ENCODE peak calls at places on chromosomes 2 and 18, in ten cellular contexts. Y is AG04450, O is Caco-2, I is left ventricle myocardium inferior, T is tibial artery, W is fibroblast of pulmonary artery, E is GM06990, R is tibial nerve, L is astrocyte of the spinal cord, Q is HL-60. X is an unnamed sample.

GRCh38 chr18:42413870-42414269 is 458.8 kb downstream of the PIK3C3 start:
- DNase-seq in Y (no peak), O (no peak), I (no peak), T (no peak), W (peak; percentile 11), E (no peak), R (no peak), L (peak; percentile 29), Q (no peak), X (peak; percentile 74)

GRCh38 chr2:79630060-79630459 is 117.2 kb downstream of the CTNNA2 start:
- DNase-seq in Y (no peak), O (no peak), I (no peak), T (no peak), W (no peak), E (no peak), R (no peak), L (peak; percentile 30), Q (no peak), X (no peak)

GRCh38 chr2:32384529-32384928 is 27.7 kb downstream of the BIRC6 start:
- DNase-seq in Y (no peak), O (no peak), I (no peak), T (no peak), W (peak; percentile 10), E (no peak), R (no peak), L (no peak), Q (peak; percentile 84), X (no peak)

GRCh38 chr2:182858671-182859070 is 7.8 kb downstream of the FRZB start:
- DNase-seq in Y (no peak), O (no peak), I (no peak), T (no peak), W (no peak), E (no peak), R (no peak), L (peak; percentile 56), Q (no peak), X (no peak)

GRCh38 chr2:65491381-65491903 is 59.0 kb upstream of the SPRED2 start:
- DNase-seq in Y (no peak), O (no peak), I (no peak), T (no peak), W (no peak), E (no peak), R (no peak), L (peak; percentile 3), Q (no peak), X (no peak)

GRCh38 chr18:45777393-45777792 is 48.1 kb upstream of the SIGLEC15 start:
- DNase-seq in Y (peak; percentile 79), O (no peak), I (no peak), T (no peak), W (peak; percentile 82), E (no peak), R (no peak), L (peak; percentile 85), Q (no peak), X (no peak)

GRCh38 chr2:158650646-158651357 is 144.3 kb upstream of the DAPL1 start:
- DNase-seq in Y (no peak), O (no peak), I (no peak), T (no peak), W (no peak), E (no peak), R (no peak), L (no peak), Q (no peak), X (no peak)

GRCh38 chr2:16568998-16569397 is 96.6 kb downstream of the CYRIA start:
- DNase-seq in Y (no peak), O (no peak), I (no peak), T (no peak), W (no peak), E (no peak), R (no peak), L (peak; percentile 21), Q (no peak), X (no peak)

GRCh38 chr2:69278366-69278765 is 108.7 kb downstream of the GFPT1 start:
- DNase-seq in Y (no peak), O (no peak), I (no peak), T (no peak), W (peak; percentile 67), E (no peak), R (no peak), L (peak; percentile 12), Q (no peak), X (no peak)

GRCh38 chr2:218995972-218996644 is 2.9 kb upstream of the CRYBA2 start:
- DNase-seq in Y (peak; percentile 27), O (peak; percentile 88), I (peak; percentile 81), T (peak; percentile 65), W (peak; percentile 82), E (peak; percentile 62), R (peak; percentile 82), L (peak; percentile 65), Q (peak; percentile 53), X (no peak)

GRCh38 chr2:125227843-125228392 is 1202.8 kb downstream of the CNTNAP5 start:
- DNase-seq in Y (no peak), O (no peak), I (no peak), T (no peak), W (peak; percentile 0), E (no peak), R (no peak), L (no peak), Q (no peak), X (no peak)
- TF ChIP-seq CTCF in Y (peak; percentile 25), O (peak; percentile 31), I (no peak), T (no peak), W (no peak), E (peak; percentile 28), R (no peak), L (no peak), Q (no peak), X (peak; percentile 24)

GRCh38 chr2:19351914-19352697 is 6.3 kb downstream of the OSR1 start:
- DNase-seq in Y (no peak), O (no peak), I (no peak), T (no peak), W (no peak), E (no peak), R (no peak), L (no peak), Q (no peak), X (no peak)

GRCh38 chr2:19351499-19351898 is 6.9 kb downstream of the OSR1 start:
- DNase-seq in Y (no peak), O (no peak), I (no peak), T (no peak), W (no peak), E (no peak), R (no peak), L (no peak), Q (no peak), X (no peak)

GRCh38 chr2:19348692-19349091 is 9.7 kb downstream of the OSR1 start:
- DNase-seq in Y (no peak), O (no peak), I (no peak), T (no peak), W (no peak), E (no peak), R (no peak), L (no peak), Q (no peak), X (no peak)

GRCh38 chr2:19350678-19351401 is 7.6 kb downstream of the OSR1 start:
- DNase-seq in Y (no peak), O (no peak), I (no peak), T (no peak), W (no peak), E (no peak), R (no peak), L (no peak), Q (no peak), X (no peak)

GRCh38 chr2:19349911-19350677 is 8.3 kb downstream of the OSR1 start:
- DNase-seq in Y (no peak), O (no peak), I (peak; percentile 55), T (peak; percentile 59), W (peak; percentile 45), E (peak; percentile 51), R (no peak), L (peak; percentile 74), Q (peak; percentile 16), X (no peak)
- H3K4me3 ChIP-seq in Y (no peak overlapping the region), O (no peak overlapping the region), I (peak overlapping the region; percentile 57), T (peak overlapping the region; percentile 15), W (no peak overlapping the region), E (no peak overlapping the region), R (peak overlapping the region; percentile 13), L (no peak overlapping the region), Q (no peak overlapping the region), X (no peak overlapping the region)

GRCh38 chr2:200308001-200308400 is 1.5 kb downstream of the SPATS2L start:
- DNase-seq in Y (no peak), O (no peak), I (no peak), T (no peak), W (peak; percentile 49), E (no peak), R (no peak), L (peak; percentile 59), Q (no peak), X (no peak)

GRCh38 chr2:200306719-200306968 is 151 bp downstream of the SPATS2L start:
- DNase-seq in Y (no peak), O (no peak), I (no peak), T (no peak), W (no peak), E (no peak), R (no peak), L (no peak), Q (no peak), X (no peak)

GRCh38 chr2:200306969-200307811 is 697 bp downstream of the SPATS2L start:
- DNase-seq in Y (no peak), O (no peak), I (peak; percentile 53), T (peak; percentile 23), W (peak; percentile 37), E (peak; percentile 68), R (peak; percentile 26), L (peak; percentile 37), Q (no peak), X (no peak)

GRCh38 chr2:200308421-200309295 is 2.2 kb downstream of the SPATS2L start:
- DNase-seq in Y (no peak), O (no peak), I (no peak), T (no peak), W (peak; percentile 44), E (no peak), R (no peak), L (peak; percentile 65), Q (no peak), X (no peak)

GRCh38 chr2:200305797-200306718 is at the start of gene SPATS2L:
- DNase-seq in Y (peak; percentile 78), O (peak; percentile 94), I (peak; percentile 86), T (peak; percentile 70), W (peak; percentile 80), E (peak; percentile 80), R (peak; percentile 56), L (peak; percentile 77), Q (peak; percentile 5), X (peak; percentile 17)
- TF ChIP-seq CTCF in Y (no peak), O (no peak), I (peak; percentile 32), T (peak; percentile 20), W (peak; percentile 2), E (no peak), R (no peak), L (no peak), Q (no peak), X (no peak)

DNA sequence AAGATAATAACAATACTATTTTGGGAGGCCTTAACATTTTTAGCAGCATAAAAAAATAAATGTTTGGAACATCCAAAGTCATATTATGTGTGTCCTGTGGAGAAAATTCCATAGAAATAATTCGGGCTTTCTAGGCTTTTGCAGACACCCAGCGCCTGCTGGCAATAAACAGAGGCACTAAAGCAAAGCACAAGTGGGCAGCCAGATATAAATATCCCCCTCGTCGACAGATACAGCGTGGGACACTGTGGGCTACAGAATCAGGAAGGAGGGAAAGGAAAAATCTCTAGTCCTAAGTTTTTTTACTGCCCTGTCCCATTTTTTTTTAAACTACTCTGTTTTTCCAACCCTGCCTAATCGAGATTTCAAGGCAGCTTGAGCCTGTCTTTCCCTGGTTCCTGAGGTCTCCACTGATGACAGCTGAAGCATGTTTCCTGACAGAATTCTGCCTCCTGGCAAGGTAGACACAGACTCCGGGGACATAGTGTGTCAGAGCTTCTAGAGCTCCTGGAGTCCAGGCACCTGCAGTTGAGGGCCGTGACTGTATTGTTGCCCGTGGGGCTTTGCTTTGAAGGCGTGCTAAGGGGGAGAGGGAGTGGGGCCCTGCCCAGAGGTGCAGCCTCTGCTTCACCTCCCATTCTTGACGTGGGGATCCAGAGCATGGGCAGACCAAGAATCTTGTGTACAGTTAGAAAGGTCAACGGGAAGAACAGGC is 232.2 kb downstream of the DCC start:
- DNase-seq in Y (no peak), O (no peak), I (no peak), T (no peak), W (no peak), E (no peak), R (no peak), L (no peak), Q (no peak), X (no peak)
- H3K4me3 ChIP-seq in Y (no peak overlapping the region), O (no peak overlapping the region), I (no peak overlapping the region), T (no peak overlapping the region), W (no peak overlapping the region), E (no peak overlapping the region), R (no peak overlapping the region), L (no peak overlapping the region), Q (no peak overlapping the region), X (no peak overlapping the region)